ENCODE peak calls at places on chromosomes 16 and 17, in six cellular contexts. I is H1, J is GM12878, L is SK-N-SH, K is K562, A is HepG2. B is an unnamed sample.

GRCh38 chr16:76386784-76387183 is 109.6 kb downstream of the CNTNAP4 start:
- DNase-seq in I (no peak), J (no peak), L (no peak), K (no peak), A (no peak), B (peak; percentile 18)

GRCh38 chr17:7703584-7704574 is 1.1 kb upstream of the EFNB3 start:
- DNase-seq in I (peak; percentile 77), J (no peak), L (peak; percentile 86), K (peak; percentile 58), A (peak; percentile 18), B (no peak)

GRCh38 chr16:79751785-79752184 is 151.2 kb upstream of the MAF start:
- DNase-seq in I (no peak), J (no peak), L (no peak), K (no peak), A (no peak), B (no peak)

GRCh38 chr16:11391576-11391975 is 46.3 kb downstream of the RMI2 start:
- DNase-seq in I (no peak), J (no peak), L (peak; percentile 45), K (no peak), A (no peak), B (no peak)

GRCh38 chr16:2213817-2214720 is 571 bp downstream of the PGP start:
- DNase-seq in I (no peak), J (no peak), L (peak; percentile 55), K (peak; percentile 56), A (no peak), B (no peak)

GRCh38 chr17:32928527-32929287 is 754 bp downstream of the TMEM98 start:
- DNase-seq in I (no peak), J (no peak), L (no peak), K (no peak), A (no peak), B (no peak)

GRCh38 chr17:79851461-79851817 is 12.2 kb upstream of the CBX4 start:
- DNase-seq in I (no peak), J (no peak), L (no peak), K (no peak), A (no peak), B (no peak)

GRCh38 chr17:39063681-39064069 is 87.8 kb downstream of the PLXDC1 start:
- DNase-seq in I (no peak), J (no peak), L (no peak), K (no peak), A (no peak), B (no peak)

DNA sequence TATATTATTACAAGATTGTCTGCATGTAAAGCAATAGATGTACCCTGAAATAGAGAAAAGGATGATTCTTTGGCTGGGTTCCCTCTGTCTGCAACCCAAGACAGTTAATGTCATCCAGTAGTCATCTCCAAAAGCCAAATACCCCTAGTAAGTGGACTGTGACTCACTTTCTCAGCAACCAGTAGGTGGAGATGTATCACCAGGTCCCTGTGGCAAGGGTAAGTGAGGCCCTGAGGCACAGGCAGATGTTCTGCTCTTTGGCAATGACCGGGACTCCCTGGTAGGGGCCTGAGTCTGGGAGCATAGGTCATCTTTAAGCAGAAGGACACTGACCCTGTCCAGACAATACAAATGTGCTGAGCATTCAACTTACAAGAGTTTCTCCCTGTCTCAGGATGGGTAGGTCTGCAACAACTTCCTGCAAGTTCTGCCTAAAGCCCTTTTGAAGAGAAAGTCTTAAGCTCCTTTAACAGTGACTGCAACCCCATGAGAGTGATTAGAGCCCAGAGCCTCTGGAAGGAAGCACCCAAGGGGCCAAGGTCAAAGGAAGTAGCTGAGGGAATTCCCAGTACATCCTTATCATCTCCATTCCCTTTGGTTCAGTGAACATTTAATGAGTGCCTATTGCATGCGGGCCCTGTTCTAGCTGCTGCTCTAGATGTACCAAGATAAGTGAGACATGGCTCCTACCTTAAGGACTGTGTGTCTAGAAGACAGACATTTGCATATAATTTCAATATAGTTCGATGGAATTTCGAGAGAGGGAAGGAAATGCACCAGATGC is 31.9 kb downstream of the PMP22 start:
- DNase-seq in I (no peak), J (no peak), L (peak; percentile 27), K (peak; percentile 60), A (peak; percentile 60), B (peak; percentile 35)
- TF ChIP-seq POLR2AphosphoS5 in I (no peak), J (no peak), L (no peak), K (no peak), A (no peak), B (no peak)

GRCh38 chr17:42849451-42850157 is 1.4 kb upstream of the AOC3 start:
- DNase-seq in I (no peak), J (no peak), L (no peak), K (peak; percentile 16), A (no peak), B (no peak)

GRCh38 chr17:42845918-42846593 is 1.7 kb downstream of the AOC2 start:
- DNase-seq in I (no peak), J (no peak), L (no peak), K (no peak), A (no peak), B (no peak)

GRCh38 chr17:42846594-42847280 is 2.4 kb downstream of the AOC2 start:
- DNase-seq in I (no peak), J (no peak), L (no peak), K (peak; percentile 18), A (peak; percentile 23), B (peak; percentile 34)

GRCh38 chr17:42849031-42849430 is 2.0 kb upstream of the AOC3 start:
- DNase-seq in I (no peak), J (no peak), L (no peak), K (no peak), A (no peak), B (no peak)

GRCh38 chr17:42848093-42848492 is 2.9 kb upstream of the AOC3 start:
- DNase-seq in I (no peak), J (no peak), L (no peak), K (no peak), A (no peak), B (no peak)
- TF ChIP-seq GABPA in I (no peak), J (no peak), L (no peak), K (no peak), A (no peak), B (no peak)

DNA sequence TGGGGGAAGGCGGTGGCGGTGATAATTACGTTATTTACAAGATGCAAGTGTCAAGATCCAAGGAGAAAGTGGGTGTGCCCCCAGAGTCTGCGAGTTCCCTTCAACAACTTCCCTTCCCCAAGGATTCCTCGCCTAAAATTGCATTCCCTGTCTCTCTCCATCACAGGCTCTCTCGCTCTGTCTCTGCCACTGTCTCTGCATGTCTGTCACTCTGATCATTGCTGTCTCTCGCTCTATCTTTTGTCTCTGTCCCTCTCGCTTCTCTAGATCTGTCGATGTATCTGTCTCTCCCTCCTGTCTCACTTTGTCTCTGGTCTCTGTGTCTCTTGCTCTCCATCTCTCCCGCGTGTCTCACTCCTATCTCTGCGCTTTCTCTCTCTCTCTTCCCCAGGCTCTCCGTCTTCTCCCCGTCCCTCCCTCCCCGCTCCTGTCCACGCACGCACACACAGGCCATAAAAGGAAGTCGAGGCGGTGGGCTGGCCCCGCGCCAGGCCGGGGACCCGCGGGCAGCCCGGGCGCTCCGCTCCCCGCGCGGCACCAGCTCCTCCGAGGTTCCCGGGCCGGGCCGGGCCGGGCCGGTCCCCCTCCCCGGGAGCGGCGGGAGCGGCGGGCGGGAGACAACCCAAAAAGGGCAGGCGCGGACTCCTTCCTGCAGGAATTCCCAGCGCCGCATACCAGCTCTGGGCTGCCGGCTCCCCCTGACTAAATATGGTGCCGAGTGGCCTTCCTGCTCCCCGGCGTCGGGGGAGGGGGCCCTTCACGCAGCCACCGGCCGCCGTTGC is 1.1 kb upstream of the MYH11 start:
- DNase-seq in I (peak; percentile 73), J (no peak), L (peak; percentile 79), K (no peak), A (no peak), B (no peak)
- TF ChIP-seq POLR2AphosphoS5 in I (no peak), J (no peak), L (no peak), K (no peak), A (no peak), B (no peak)

GRCh38 chr17:15744885-15745284 is 12.8 kb downstream of the TBC1D26 start:
- DNase-seq in I (no peak), J (no peak), L (peak; percentile 51), K (no peak), A (no peak), B (no peak)
- TF ChIP-seq GABPA in I (no peak), J (no peak), L (no peak), K (no peak), A (no peak), B (no peak)

GRCh38 chr16:84059946-84060901 is 17.6 kb upstream of the SLC38A8 start:
- DNase-seq in I (no peak), J (no peak), L (no peak), K (no peak), A (no peak), B (no peak)
- TF ChIP-seq POLR2AphosphoS5 in I (no peak), J (no peak), L (no peak), K (no peak), A (no peak), B (no peak)

GRCh38 chr16:57623251-57624043 is 5.0 kb upstream of the ADGRG1 start:
- DNase-seq in I (peak; percentile 64), J (no peak), L (no peak), K (peak; percentile 67), A (peak; percentile 91), B (no peak)

GRCh38 chr16:57619606-57620315 is 8.7 kb upstream of the ADGRG1 start:
- DNase-seq in I (peak; percentile 47), J (no peak), L (no peak), K (no peak), A (peak; percentile 46), B (no peak)

GRCh38 chr16:57622361-57623250 is 5.8 kb upstream of the ADGRG1 start:
- DNase-seq in I (no peak), J (no peak), L (no peak), K (no peak), A (peak; percentile 35), B (no peak)

GRCh38 chr16:57620316-57621231 is 7.9 kb upstream of the ADGRG1 start:
- DNase-seq in I (no peak), J (no peak), L (no peak), K (no peak), A (no peak), B (no peak)

GRCh38 chr16:57621521-57622268 is 6.7 kb upstream of the ADGRG1 start:
- DNase-seq in I (no peak), J (no peak), L (no peak), K (no peak), A (no peak), B (no peak)
- TF ChIP-seq GABPA in I (no peak), J (no peak), L (no peak), K (no peak), A (no peak), B (no peak)

GRCh38 chr16:58249780-58250478 is 44.9 kb downstream of the PRSS54 start:
- DNase-seq in I (peak; percentile 95), J (peak; percentile 40), L (peak; percentile 96), K (peak; percentile 86), A (peak; percentile 63), B (peak; percentile 60)
- TF ChIP-seq POLR2AphosphoS5 in I (peak; percentile 85), J (no peak), L (no peak), K (no peak), A (no peak), B (no peak)

B was measured in HL-60.